ENCODE peak calls at places on chromosome 18, in seven cellular contexts. J is prostate gland, X is HCT116, T is heart left ventricle, S is upper lobe of left lung, Z is breast epithelium, E is ovary. G is an unnamed sample.

GRCh38 chr18:56009451-56009850 is 421.5 kb upstream of the TCF4 start:
- DNase-seq in J (no peak), X (no peak), T (no peak), S (no peak), Z (no peak), E (no peak), G (no peak)

GRCh38 chr18:70762812-70763211 is 474.0 kb downstream of the SOCS6 start:
- DNase-seq in J (no peak), X (no peak), T (no peak), S (no peak), Z (no peak), E (no peak), G (no peak)

GRCh38 chr18:3148930-3149535 is 70.7 kb downstream of the MYOM1 start:
- DNase-seq in J (no peak), X (no peak), T (no peak), S (no peak), Z (no peak), E (no peak), G (no peak)

GRCh38 chr18:35172451-35173035 is 68.3 kb upstream of the ZNF397 start:
- DNase-seq in J (no peak), X (no peak), T (no peak), S (no peak), Z (no peak), E (no peak), G (no peak)

GRCh38 chr18:6382968-6383367 is 31.7 kb downstream of the L3MBTL4 start:
- DNase-seq in J (no peak), X (no peak), T (no peak), S (no peak), Z (no peak), E (no peak), G (no peak)

GRCh38 chr18:12851709-12852108 is 32.3 kb downstream of the PTPN2 start:
- DNase-seq in J (no peak), X (no peak), T (no peak), S (no peak), Z (no peak), E (no peak), G (no peak)

GRCh38 chr18:77112161-77112801 is 20.3 kb downstream of the MBP start:
- DNase-seq in J (no peak), X (no peak), T (no peak), S (peak; percentile 71), Z (no peak), E (no peak), G (no peak)

GRCh38 chr18:57789105-57789504 is 14.0 kb downstream of the ATP8B1 start:
- DNase-seq in J (no peak), X (peak; percentile 75), T (no peak), S (no peak), Z (no peak), E (no peak), G (no peak)

GRCh38 chr18:44054514-44054913 is 626.2 kb upstream of the SETBP1 start:
- DNase-seq in J (no peak), X (no peak), T (no peak), S (no peak), Z (no peak), E (no peak), G (no peak)

GRCh38 chr18:56716692-56717146 is 65.6 kb downstream of the WDR7 start:
- DNase-seq in J (no peak), X (no peak), T (no peak), S (no peak), Z (no peak), E (no peak), G (no peak)

GRCh38 chr18:6406075-6406909 is 8.4 kb downstream of the L3MBTL4 start:
- DNase-seq in J (no peak), X (no peak), T (no peak), S (no peak), Z (peak; percentile 24), E (peak; percentile 43), G (no peak)

GRCh38 chr18:78893396-78894305 is 86.0 kb upstream of the SALL3 start:
- DNase-seq in J (no peak), X (no peak), T (no peak), S (no peak), Z (no peak), E (no peak), G (no peak)

GRCh38 chr18:2905802-2906521 is 59.2 kb downstream of the EMILIN2 start:
- DNase-seq in J (no peak), X (peak; percentile 33), T (peak; percentile 90), S (peak; percentile 90), Z (no peak), E (peak; percentile 83), G (peak; percentile 75)

GRCh38 chr18:3104190-3105054 is 91.5 kb upstream of the LPIN2 start:
- DNase-seq in J (no peak), X (no peak), T (no peak), S (no peak), Z (no peak), E (no peak), G (no peak)

GRCh38 chr18:52242711-52243110 is 97.3 kb upstream of the DCC start:
- DNase-seq in J (no peak), X (no peak), T (no peak), S (no peak), Z (no peak), E (no peak), G (no peak)

DNA sequence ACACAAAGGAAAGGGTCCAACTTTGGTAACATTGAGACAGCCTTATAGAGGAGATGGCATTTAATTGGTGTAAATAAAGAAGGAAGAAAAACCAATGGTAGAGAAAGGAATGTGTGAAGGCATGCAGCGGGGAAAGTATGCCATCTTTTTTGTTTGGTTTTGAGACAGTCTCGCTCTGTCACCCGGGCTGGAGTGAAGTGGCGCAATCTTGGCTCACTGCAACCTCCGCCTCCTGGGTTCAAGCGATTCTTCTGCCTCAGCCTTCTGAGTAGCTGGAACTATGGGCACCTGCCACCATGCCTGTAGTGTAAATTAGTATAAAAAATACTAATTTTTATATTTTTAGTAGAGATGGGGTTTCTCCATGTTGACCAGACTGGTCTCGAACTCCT is 6.4 kb downstream of the RIOK3 start:
- DNase-seq in J (no peak), X (no peak), T (no peak), S (no peak), Z (no peak), E (no peak), G (peak; percentile 70)
- H3K4me1 ChIP-seq in J (peaks cover 4% of the 10 kb centered on the region), X (peaks cover 22% of the 10 kb centered on the region), T (peaks cover 74% of the 10 kb centered on the region), S (peaks cover 66% of the 10 kb centered on the region), Z (no peaks in the 10 kb centered on the region), E (peaks cover 9% of the 10 kb centered on the region), G (no peaks in the 10 kb centered on the region)

GRCh38 chr18:21112140-21112473 is 494 bp upstream of the ROCK1 start:
- DNase-seq in J (no peak), X (no peak), T (no peak), S (peak; percentile 77), Z (no peak), E (no peak), G (no peak)

GRCh38 chr18:21109936-21110666 is 1.5 kb downstream of the ROCK1 start:
- DNase-seq in J (no peak), X (no peak), T (no peak), S (no peak), Z (no peak), E (no peak), G (no peak)

GRCh38 chr18:21112543-21113105 is 1.0 kb upstream of the ROCK1 start:
- DNase-seq in J (no peak), X (no peak), T (no peak), S (no peak), Z (no peak), E (no peak), G (no peak)

GRCh38 chr18:21110667-21111350 is 804 bp downstream of the ROCK1 start:
- DNase-seq in J (peak; percentile 31), X (no peak), T (peak; percentile 53), S (peak; percentile 92), Z (no peak), E (no peak), G (peak; percentile 75)

DNA sequence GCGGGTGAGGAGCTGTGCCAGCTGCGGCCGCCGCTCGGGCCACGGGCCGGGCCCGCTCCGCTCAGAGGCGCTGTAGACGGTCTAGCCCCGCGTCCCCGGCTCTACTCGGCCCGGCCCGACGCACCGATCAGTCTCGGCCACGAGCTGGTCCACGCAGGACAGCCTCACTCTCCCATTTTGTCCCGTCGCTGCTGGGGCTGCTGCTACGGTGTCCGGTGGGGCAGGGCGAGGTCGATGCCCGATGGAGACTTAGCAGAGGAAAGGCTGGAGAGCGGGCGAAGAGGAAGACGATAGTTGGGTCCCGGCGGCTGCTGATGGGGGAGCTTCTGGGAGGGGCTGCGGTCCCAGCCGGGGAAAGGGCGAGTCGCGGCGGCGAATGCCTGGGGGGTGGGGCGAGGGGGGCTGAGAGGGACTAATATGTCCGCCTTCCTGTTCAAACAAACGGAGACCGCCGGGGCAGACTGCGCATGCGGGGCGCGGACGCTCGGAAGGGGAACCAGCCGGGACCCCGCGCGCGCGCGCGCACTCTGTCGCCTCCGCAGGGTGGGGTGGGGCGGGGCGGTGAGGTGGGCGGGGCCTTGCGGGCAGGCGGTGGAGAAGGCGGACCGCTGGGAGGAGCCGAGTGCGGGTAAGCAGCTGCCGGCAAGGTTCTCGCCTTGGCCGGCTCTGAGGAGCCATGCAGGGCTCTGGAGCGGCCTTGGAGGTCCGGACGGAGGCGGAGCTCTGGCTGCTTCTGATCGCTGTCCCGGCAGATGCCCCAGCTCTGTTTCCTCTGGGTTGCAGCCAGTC is at the start of gene ROCK1:
- DNase-seq in J (peak; percentile 96), X (peak; percentile 89), T (peak; percentile 99), S (peak; percentile 100), Z (peak; percentile 96), E (peak; percentile 99), G (peak; percentile 99)
- TF ChIP-seq POLR2A in J (peak; percentile 74), X (peak; percentile 45), T (peak; percentile 88), S (peak; percentile 88), Z (no peak), E (peak; percentile 75), G (peak; percentile 69)

DNA sequence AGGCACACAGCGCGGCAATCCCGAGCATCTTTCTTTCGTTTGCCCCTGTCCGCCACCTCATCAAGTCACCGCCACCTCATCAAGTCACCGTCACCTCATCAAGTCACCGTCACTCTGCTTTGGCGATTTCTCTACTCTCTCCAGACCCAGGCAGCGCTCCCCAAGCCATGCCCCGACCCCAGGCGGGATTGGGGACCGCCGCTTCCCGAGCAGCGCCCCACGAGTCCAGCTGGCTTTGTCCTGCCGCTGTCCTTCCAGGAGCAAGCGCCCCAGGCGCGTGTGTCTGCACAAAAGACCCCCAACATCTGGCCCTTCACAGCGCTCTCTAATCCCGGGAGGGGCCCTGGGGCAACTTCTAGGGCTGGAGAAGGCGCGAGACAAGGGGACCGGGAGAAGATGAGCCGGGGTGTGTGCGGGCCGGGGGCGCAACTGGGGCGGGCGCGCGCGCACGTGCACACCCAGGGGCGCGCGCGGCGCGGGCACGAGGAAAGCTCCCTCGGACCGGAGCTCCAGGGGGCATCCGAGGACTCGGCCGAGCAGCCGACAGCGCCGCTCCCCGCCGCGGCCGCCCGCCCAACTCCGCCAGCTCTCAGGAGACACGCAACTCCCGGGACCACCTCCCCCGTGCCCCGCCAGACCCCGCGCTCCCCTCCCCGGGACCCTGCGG is 630 bp upstream of the RNF152 start:
- DNase-seq in J (peak; percentile 63), X (no peak), T (peak; percentile 62), S (peak; percentile 92), Z (no peak), E (peak; percentile 56), G (peak; percentile 72)
- TF ChIP-seq CTCF in J (no peak), X (no peak), T (no peak), S (no peak), Z (no peak), E (no peak), G (peak; percentile 8)

DNA sequence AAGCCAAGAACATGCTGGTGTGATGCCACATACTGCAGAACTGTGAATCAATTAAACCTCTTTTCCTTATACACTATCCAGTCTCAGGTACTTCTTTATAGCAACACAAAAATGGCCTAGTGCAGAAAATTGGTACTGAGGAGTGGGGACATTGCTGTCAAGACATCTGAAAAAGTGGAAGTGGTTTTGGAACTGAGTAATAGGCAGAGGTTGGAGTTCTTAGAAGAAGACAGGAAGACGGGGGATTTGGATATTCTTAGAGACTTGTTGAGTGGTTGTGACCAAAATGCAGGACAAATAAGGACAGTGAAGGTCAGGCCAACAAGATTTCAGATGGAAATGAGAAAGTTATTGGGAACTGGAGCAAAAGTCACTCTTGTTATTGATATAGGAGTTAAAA is 31.3 kb upstream of the CDH2 start:
- DNase-seq in J (no peak), X (no peak), T (no peak), S (no peak), Z (no peak), E (no peak), G (no peak)
- H3K4me1 ChIP-seq in J (no peaks in the 10 kb centered on the region), X (peaks cover 11% of the 10 kb centered on the region), T (no peaks in the 10 kb centered on the region), S (no peaks in the 10 kb centered on the region), Z (no peaks in the 10 kb centered on the region), E (no peaks in the 10 kb centered on the region), G (no peaks in the 10 kb centered on the region)